ENCODE peak calls at places on chromosomes 7 and 10, in five cellular contexts. O is H9, D is IMR-90, T is neuronal stem cell, Y is H1. M is an unnamed sample. For H3K79me1, the result is how much of the 10 kb centered on the place peaks cover.

GRCh38 chr10:50326757-50327701 is 75.7 kb upstream of the ASAH2 start:
- DNase-seq in O (no peak), D (peak), T (no peak), Y (no peak), M (no peak)

GRCh38 chr10:123523833-123524232 is 142.3 kb upstream of the GPR26 start:
- DNase-seq in O (no peak), D (no peak), T (no peak), Y (no peak), M (no peak)

GRCh38 chr10:29239569-29240472 is 49.0 kb upstream of the LYZL1 start:
- DNase-seq in O (peak), D (no peak), T (no peak), Y (peak), M (peak)

GRCh38 chr7:79837915-79838314 is 296.7 kb upstream of the GNAI1 start:
- DNase-seq in O (no peak), D (no peak), T (no peak), Y (no peak), M (peak)

GRCh38 chr10:16519250-16519907 is 2.3 kb downstream of the C1QL3 start:
- DNase-seq in O (peak), D (no peak), T (no peak), Y (peak), M (peak)

GRCh38 chr7:22663319-22663718 is 63.7 kb upstream of the IL6 start:
- DNase-seq in O (no peak), D (peak), T (no peak), Y (no peak), M (no peak)

GRCh38 chr10:34758447-34758996 is 56.6 kb downstream of the PARD3 start:
- DNase-seq in O (no peak), D (peak), T (no peak), Y (no peak), M (peak)

GRCh38 chr7:13880789-13881188 is 108.7 kb downstream of the ETV1 start:
- DNase-seq in O (no peak), D (peak), T (no peak), Y (no peak), M (no peak)

GRCh38 chr7:468681-469590 is 50.7 kb downstream of the PDGFA start:
- DNase-seq in O (no peak), D (peak), T (no peak), Y (no peak), M (no peak)

GRCh38 chr7:5420108-5420840 is 3.4 kb downstream of the TNRC18 start:
- DNase-seq in O (no peak), D (no peak), T (no peak), Y (no peak), M (no peak)

GRCh38 chr10:98587156-98587555 is 140.4 kb upstream of the HPS1 start:
- DNase-seq in O (no peak), D (no peak), T (no peak), Y (no peak), M (no peak)

GRCh38 chr10:84811078-84811477 is 482.7 kb downstream of the CCSER2 start:
- DNase-seq in O (no peak), D (no peak), T (peak), Y (no peak), M (no peak)

GRCh38 chr7:51009716-51010496 is 227.2 kb upstream of the GRB10 start:
- DNase-seq in O (no peak), D (peak), T (no peak), Y (peak), M (peak)

GRCh38 chr7:51255536-51256243 is 60.9 kb downstream of the COBL start:
- DNase-seq in O (no peak), D (no peak), T (no peak), Y (no peak), M (peak)

GRCh38 chr10:67853512-67853911 is 15.5 kb upstream of the DNAJC12 start:
- DNase-seq in O (no peak), D (no peak), T (no peak), Y (no peak), M (no peak)

GRCh38 chr7:137081694-137082093 is 213.2 kb downstream of the CHRM2 start:
- DNase-seq in O (no peak), D (peak), T (no peak), Y (no peak), M (no peak)

GRCh38 chr7:137840183-137840779 is 6.5 kb downstream of the DGKI start:
- DNase-seq in O (no peak), D (no peak), T (peak), Y (no peak), M (no peak)

GRCh38 chr10:7566891-7567290 is 99.9 kb downstream of the ITIH5 start:
- DNase-seq in O (no peak), D (no peak), T (no peak), Y (no peak), M (no peak)

GRCh38 chr7:44650772-44651171 is 44.3 kb downstream of the OGDH start:
- DNase-seq in O (no peak), D (no peak), T (no peak), Y (no peak), M (no peak)

GRCh38 chr7:142793156-142793555 is 22.4 kb downstream of the PRSS2 start:
- DNase-seq in O (no peak), D (no peak), T (no peak), Y (no peak), M (no peak)

GRCh38 chr7:49937608-49938007 is 155.4 kb downstream of the ZPBP start:
- DNase-seq in O (no peak), D (no peak), T (no peak), Y (no peak), M (no peak)

DNA sequence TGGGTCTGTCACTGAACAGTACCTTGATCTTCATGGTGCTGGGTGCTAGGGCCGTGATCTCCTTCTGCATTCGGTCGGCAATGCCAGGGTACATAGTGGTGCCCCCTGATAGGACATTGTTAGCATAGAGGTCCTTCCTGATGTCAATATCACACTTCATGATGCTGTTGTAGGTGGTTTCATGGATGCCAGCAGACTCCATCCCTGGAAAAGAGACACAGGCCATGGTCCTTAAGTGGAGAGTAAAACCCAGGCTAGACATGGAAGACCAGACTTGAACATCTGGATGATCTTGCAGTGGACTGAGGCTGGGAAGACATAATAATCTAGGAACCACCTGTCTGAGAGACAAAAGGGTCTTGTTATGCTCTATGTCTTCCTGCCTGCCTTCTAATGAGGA is 14.5 kb downstream of the ACTA2 start:
- DNase-seq in O (no peak), D (no peak), T (no peak), Y (no peak), M (no peak)
- H2BK15ac ChIP-seq in O (no peak), D (no peak), T (no peak), Y (no peak), M (no peak)

DNA sequence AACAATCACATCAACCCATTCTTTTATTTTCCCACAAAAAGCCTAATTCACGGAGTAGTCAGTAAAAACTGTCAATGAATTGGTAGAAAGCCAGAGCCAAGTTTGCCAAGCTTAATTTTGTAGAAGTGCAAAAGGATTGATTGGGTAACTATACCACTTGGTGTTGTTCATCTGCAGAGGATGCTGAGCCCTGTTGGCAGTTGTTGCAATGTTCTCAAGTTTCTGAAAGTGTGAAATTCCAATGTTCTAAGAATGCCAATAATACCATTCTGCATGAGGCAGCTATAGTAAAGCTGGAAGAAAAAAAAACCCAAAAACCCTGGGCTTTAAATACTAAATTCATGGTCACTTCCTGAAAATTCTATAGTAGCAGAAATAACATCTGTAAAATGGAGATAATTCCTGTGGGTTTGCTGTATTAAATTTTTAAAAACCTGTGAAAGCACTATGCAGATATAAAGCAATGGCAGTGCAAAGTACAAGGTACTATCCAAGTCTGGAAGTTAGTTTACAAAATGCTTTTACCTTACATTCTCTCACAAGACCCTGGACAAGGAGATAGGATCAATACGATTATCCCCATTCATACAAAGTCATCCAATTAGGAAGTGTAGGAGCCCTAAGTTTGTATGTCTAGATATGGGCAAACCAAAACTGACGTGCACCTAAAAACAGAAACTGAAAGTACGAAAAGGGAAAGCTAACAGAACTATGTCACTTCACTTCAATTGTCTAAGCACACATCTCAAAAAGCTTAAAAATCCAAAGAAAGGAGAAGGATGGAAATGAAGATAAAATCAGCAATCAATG is 6.1 kb upstream of the PON1 start:
- DNase-seq in O (no peak), D (no peak), T (no peak), Y (no peak), M (peak)
- H3K4me2 ChIP-seq in O (no peak), D (peak), T (no peak), Y (no peak), M (no peak)

DNA sequence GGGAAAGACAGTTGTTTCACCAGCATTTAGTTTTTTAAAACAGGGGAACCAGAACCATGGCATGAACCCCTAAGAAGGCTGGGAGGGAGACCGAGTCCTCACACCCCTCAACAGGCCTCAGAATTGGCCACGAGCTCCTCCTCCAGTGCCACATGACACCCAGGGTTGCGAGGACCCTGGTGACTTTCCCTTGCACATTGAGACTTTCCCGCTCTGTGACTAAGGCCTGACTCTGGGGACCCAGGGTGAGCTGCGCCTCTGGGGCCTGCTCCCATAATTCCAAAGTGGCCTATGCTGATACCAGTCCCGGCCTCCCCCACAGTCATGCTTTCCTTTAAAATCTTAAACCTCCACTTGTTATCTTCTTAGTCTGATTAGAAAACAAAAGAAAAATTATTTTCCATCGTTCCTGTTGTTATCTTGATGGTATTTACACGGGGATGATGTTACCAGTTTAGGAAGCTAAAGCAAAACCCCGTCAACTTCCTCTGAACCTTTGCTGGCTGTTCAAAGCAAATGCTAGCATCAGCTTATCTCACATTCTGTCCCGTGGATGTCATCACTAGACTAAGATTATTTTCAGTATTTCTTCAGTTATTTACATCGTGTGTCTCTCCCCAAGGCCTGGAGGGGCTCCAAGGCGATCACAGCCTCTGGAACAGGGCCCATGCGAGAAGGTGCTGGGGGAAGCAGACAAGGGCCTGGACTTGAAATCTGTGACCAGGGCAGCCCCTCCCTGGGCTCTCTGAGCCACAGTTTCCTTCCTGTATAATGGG is 42.1 kb downstream of the FAM53B start:
- DNase-seq in O (no peak), D (peak), T (no peak), Y (no peak), M (no peak)
- H3K79me1 ChIP-seq in O (under half), D (under half), T (under half), Y (under half), M (under half)

DNA sequence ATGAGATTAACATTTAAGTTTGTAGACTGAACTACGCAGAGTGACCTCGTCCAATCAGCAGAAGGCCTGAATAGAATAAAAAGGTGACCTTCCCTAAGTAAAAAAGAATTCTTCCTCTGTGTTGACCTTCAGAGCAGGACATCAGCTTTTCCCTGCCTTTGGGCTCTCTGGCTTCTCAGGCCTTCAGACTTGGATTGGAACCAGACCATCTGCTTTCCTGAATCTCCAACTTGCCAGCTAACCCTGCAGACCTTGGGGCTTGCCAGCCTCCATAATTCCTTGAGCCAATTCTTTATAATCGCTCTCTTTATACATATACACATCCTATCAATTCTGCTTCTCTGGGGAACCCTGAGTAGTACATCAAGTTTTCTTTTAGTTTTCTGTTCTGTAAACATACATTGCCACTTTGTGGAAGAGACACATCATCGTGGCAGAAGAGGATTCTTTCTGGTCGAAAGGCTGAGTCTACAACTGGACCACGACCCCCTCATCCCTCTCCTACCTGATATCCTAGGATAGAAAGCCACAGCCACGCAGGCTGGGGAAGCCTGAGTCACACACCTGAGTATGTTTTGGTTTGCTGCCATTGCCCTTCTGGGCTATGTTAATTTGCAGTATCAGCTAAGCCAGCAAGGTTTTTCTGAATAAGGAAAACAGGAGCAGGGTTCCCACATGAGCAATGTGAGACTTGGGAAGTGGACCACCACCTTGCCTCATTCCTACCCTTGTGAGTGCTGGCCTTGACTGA is 445.1 kb upstream of the FZD8 start:
- DNase-seq in O (no peak), D (no peak), T (no peak), Y (no peak), M (no peak)
- H2BK15ac ChIP-seq in O (no peak), D (no peak), T (no peak), Y (no peak), M (no peak)

M was measured in mesendoderm.